ENCODE peak calls at places on chromosomes 5 and 9, in eight cellular contexts. E is lung microvascular endothelial cell; D is naive B cell; R is activated naive CD8-positive, alpha-beta T cell treated with anti-CD3 and anti-CD28 coated beads, Interleukin-2, amount 50 U/mL, for 24 hours; U is stimulated activated CD4-positive, alpha-beta T cell treated with anti-CD3 and anti-CD28 coated beads, Interleukin-15, amount 100 ng/mL, for 1 hour; H is endothelial cell; C is skeletal muscle cell; X is body of pancreas. V is an unnamed sample.

GRCh38 chr9:107548298-107549142 is 59.0 kb upstream of the KLF4 start:
- DNase-seq in R (no peak), E (peak; percentile 88), X (no peak), C (peak; percentile 91), H (no peak), D (no peak), U (no peak), V (no peak)

GRCh38 chr5:133705331-133705730 is 93.0 kb upstream of the FSTL4 start:
- DNase-seq in R (no peak), X (no peak), E (no peak), C (no peak), U (no peak), H (no peak), D (no peak), V (no peak)

GRCh38 chr9:21730899-21731298 is 71.5 kb upstream of the MTAP start:
- DNase-seq in D (no peak), X (no peak), U (no peak), E (no peak), R (no peak), C (no peak), H (no peak), V (no peak)

GRCh38 chr5:90410178-90410762 is 714 bp upstream of the CETN3 start:
- DNase-seq in D (no peak), R (no peak), E (peak; percentile 17), U (no peak), C (no peak), H (no peak), X (no peak), V (no peak)

GRCh38 chr9:133057006-133057405 is 4.8 kb upstream of the CEL start:
- DNase-seq in U (no peak), C (no peak), H (no peak), E (no peak), R (no peak), X (peak; percentile 49), D (no peak), V (no peak)

GRCh38 chr5:171543486-171543885 is 124.0 kb downstream of the FGF18 start:
- DNase-seq in D (no peak), H (no peak), R (no peak), C (no peak), X (no peak), U (no peak), E (no peak), V (no peak)

GRCh38 chr5:54415147-54415546 is 40.4 kb upstream of the HSPB3 start:
- DNase-seq in R (no peak), U (no peak), X (no peak), E (no peak), C (no peak), D (no peak), H (no peak), V (no peak)

GRCh38 chr9:94805585-94805984 is 79.1 kb downstream of the AOPEP start:
- DNase-seq in R (no peak), D (no peak), H (no peak), U (no peak), C (no peak), X (no peak), E (peak; percentile 87), V (no peak)

GRCh38 chr5:65034782-65035181 is 266.1 kb downstream of the CWC27 start:
- DNase-seq in D (no peak), C (no peak), H (peak; percentile 17), E (no peak), R (no peak), X (no peak), U (no peak), V (no peak)

GRCh38 chr9:78695521-78695920 is 398.6 kb downstream of the PSAT1 start:
- DNase-seq in X (no peak), D (peak; percentile 17), E (no peak), U (no peak), C (no peak), H (no peak), R (no peak), V (no peak)

GRCh38 chr9:136721339-136722092 is 9.1 kb downstream of the DIPK1B start:
- DNase-seq in R (no peak), X (no peak), C (no peak), D (no peak), H (no peak), E (peak; percentile 96), U (no peak), V (no peak)

GRCh38 chr5:67268233-67269011 is 71.8 kb upstream of the CD180 start:
- DNase-seq in X (peak; percentile 71), H (no peak), R (no peak), E (peak; percentile 80), D (no peak), U (no peak), C (peak; percentile 99), V (no peak)

GRCh38 chr5:103497782-103498181 is 64.8 kb downstream of the NUDT12 start:
- DNase-seq in E (no peak), X (no peak), H (no peak), R (no peak), C (no peak), U (no peak), D (no peak), V (no peak)

GRCh38 chr5:173689171-173689676 is 72.8 kb upstream of the BOD1 start:
- DNase-seq in C (no peak), D (no peak), U (no peak), E (no peak), X (peak; percentile 86), H (no peak), R (no peak), V (no peak)

V was measured in T-helper 22 cell.